ENCODE peak calls at places on chromosome 20, in ten cellular contexts. N is dorsolateral prefrontal cortex, W is kidney, Y is endothelial cell, C is gastrocnemius medialis, F is astrocyte of the spinal cord, P is hepatocyte, T is IMR-90, X is HFFc6, E is fibroblast of lung. R is an unnamed sample.

GRCh38 chr20:19968488-19969073 is 48.6 kb upstream of the NAA20 start:
- DNase-seq in N (no peak), W (no peak), Y (no peak), C (no peak), F (no peak), P (no peak), T (no peak), X (no peak), E (no peak), R (no peak)

GRCh38 chr20:35225319-35226125 is 968 bp upstream of the MMP24 start:
- DNase-seq in N (no peak), W (no peak), Y (peak), C (no peak), F (no peak), P (no peak), T (no peak), X (no peak), E (no peak), R (no peak)

GRCh38 chr20:51772236-51772635 is 4.0 kb upstream of the ATP9A start:
- DNase-seq in N (no peak), W (no peak), Y (no peak), C (no peak), F (no peak), P (no peak), T (no peak), X (no peak), E (no peak), R (no peak)

GRCh38 chr20:25669826-25670422 is 26.7 kb downstream of the ZNF337 start:
- DNase-seq in N (no peak), W (no peak), Y (peak), C (no peak), F (peak), P (peak), T (peak), X (peak), E (peak), R (no peak)

GRCh38 chr20:25015986-25016385 is 23.4 kb upstream of the APMAP start:
- DNase-seq in N (peak), W (peak), Y (no peak), C (peak), F (no peak), P (no peak), T (no peak), X (no peak), E (no peak), R (no peak)

GRCh38 chr20:14612389-14612788 is 275.0 kb upstream of the FLRT3 start:
- DNase-seq in N (no peak), W (no peak), Y (no peak), C (no peak), F (no peak), P (no peak), T (peak), X (no peak), E (peak), R (no peak)

GRCh38 chr20:7741866-7742265 is 198.4 kb downstream of the HAO1 start:
- DNase-seq in N (no peak), W (no peak), Y (no peak), C (no peak), F (no peak), P (no peak), T (no peak), X (no peak), E (no peak), R (no peak)

GRCh38 chr20:59822291-59823029 is 111.0 kb downstream of the SYCP2 start:
- DNase-seq in N (no peak), W (peak), Y (no peak), C (no peak), F (no peak), P (no peak), T (no peak), X (no peak), E (no peak), R (no peak)

GRCh38 chr20:38894091-38894847 is 31.9 kb upstream of the FAM83D start:
- DNase-seq in N (peak), W (no peak), Y (no peak), C (no peak), F (no peak), P (no peak), T (no peak), X (no peak), E (no peak), R (peak)

GRCh38 chr20:48621256-48622078 is 206.3 kb downstream of the PREX1 start:
- DNase-seq in N (no peak), W (peak), Y (no peak), C (no peak), F (no peak), P (peak), T (peak), X (peak), E (no peak), R (no peak)

GRCh38 chr20:33788351-33789049 is 22.6 kb upstream of the CHMP4B start:
- DNase-seq in N (no peak), W (no peak), Y (no peak), C (no peak), F (no peak), P (no peak), T (no peak), X (no peak), E (no peak), R (no peak)

GRCh38 chr20:47263502-47264084 is 92.9 kb downstream of the ZMYND8 start:
- DNase-seq in N (no peak), W (no peak), Y (no peak), C (peak), F (no peak), P (no peak), T (no peak), X (no peak), E (no peak), R (no peak)

GRCh38 chr20:48732081-48732829 is 95.5 kb downstream of the PREX1 start:
- DNase-seq in N (no peak), W (peak), Y (no peak), C (no peak), F (no peak), P (no peak), T (no peak), X (no peak), E (no peak), R (no peak)

GRCh38 chr20:297925-298754 is 770 bp downstream of the ZCCHC3 start:
- DNase-seq in N (peak), W (peak), Y (peak), C (peak), F (peak), P (peak), T (peak), X (peak), E (peak), R (no peak)

GRCh38 chr20:12152996-12153395 is 235.3 kb downstream of the BTBD3 start:
- DNase-seq in N (no peak), W (no peak), Y (no peak), C (no peak), F (peak), P (no peak), T (peak), X (no peak), E (peak), R (no peak)

GRCh38 chr20:50278684-50279531 is 88.3 kb downstream of the CEBPB start:
- DNase-seq in N (no peak), W (peak), Y (no peak), C (peak), F (no peak), P (peak), T (no peak), X (no peak), E (peak), R (no peak)

GRCh38 chr20:24952376-24953203 is 3.5 kb downstream of the CST7 start:
- DNase-seq in N (peak), W (no peak), Y (no peak), C (no peak), F (no peak), P (no peak), T (no peak), X (no peak), E (no peak), R (no peak)

GRCh38 chr20:24972341-24972740 is 20.2 kb downstream of the APMAP start:
- DNase-seq in N (no peak), W (peak), Y (no peak), C (no peak), F (no peak), P (no peak), T (no peak), X (no peak), E (no peak), R (no peak)

GRCh38 chr20:6122111-6122872 is 538 bp downstream of the FERMT1 start:
- DNase-seq in N (no peak), W (no peak), Y (no peak), C (no peak), F (peak), P (peak), T (peak), X (peak), E (peak), R (no peak)

GRCh38 chr20:38973546-38974120 is 11.5 kb downstream of the DHX35 start:
- DNase-seq in N (no peak), W (no peak), Y (no peak), C (no peak), F (peak), P (no peak), T (peak), X (peak), E (peak), R (no peak)

GRCh38 chr20:15012551-15012950 is 675.1 kb upstream of the FLRT3 start:
- DNase-seq in N (no peak), W (no peak), Y (no peak), C (no peak), F (no peak), P (no peak), T (no peak), X (no peak), E (no peak), R (no peak)

GRCh38 chr20:62906209-62906608 is 20.1 kb downstream of the DIDO1 start:
- DNase-seq in N (no peak), W (no peak), Y (no peak), C (peak), F (no peak), P (no peak), T (no peak), X (no peak), E (no peak), R (no peak)

GRCh38 chr20:62908971-62909791 is 17.1 kb downstream of the DIDO1 start:
- DNase-seq in N (no peak), W (peak), Y (no peak), C (no peak), F (no peak), P (no peak), T (no peak), X (no peak), E (no peak), R (no peak)

GRCh38 chr20:62905536-62906117 is 20.7 kb downstream of the DIDO1 start:
- DNase-seq in N (no peak), W (no peak), Y (no peak), C (no peak), F (no peak), P (no peak), T (no peak), X (no peak), E (no peak), R (no peak)

GRCh38 chr20:62906647-62907375 is 19.5 kb downstream of the DIDO1 start:
- DNase-seq in N (no peak), W (no peak), Y (no peak), C (no peak), F (no peak), P (no peak), T (no peak), X (no peak), E (no peak), R (no peak)

GRCh38 chr20:62907377-62908317 is 18.7 kb downstream of the DIDO1 start:
- DNase-seq in N (no peak), W (no peak), Y (no peak), C (no peak), F (no peak), P (no peak), T (peak), X (no peak), E (no peak), R (no peak)
- TF ChIP-seq CTCF in N (no peak), W (peak), Y (peak), C (no peak), F (peak), P (peak), T (peak), X (peak), E (peak), R (peak)

GRCh38 chr20:37257530-37257929 is 4.1 kb downstream of the GHRH start:
- DNase-seq in N (no peak), W (no peak), Y (no peak), C (no peak), F (no peak), P (no peak), T (no peak), X (no peak), E (no peak), R (no peak)

GRCh38 chr20:37253087-37253486 is 8.5 kb downstream of the GHRH start:
- DNase-seq in N (no peak), W (no peak), Y (no peak), C (no peak), F (no peak), P (no peak), T (no peak), X (no peak), E (no peak), R (no peak)

GRCh38 chr20:37256286-37256685 is 5.3 kb downstream of the GHRH start:
- DNase-seq in N (no peak), W (no peak), Y (no peak), C (no peak), F (no peak), P (no peak), T (no peak), X (no peak), E (no peak), R (no peak)

GRCh38 chr20:37251836-37252477 is 9.7 kb downstream of the GHRH start:
- DNase-seq in N (no peak), W (no peak), Y (peak), C (no peak), F (no peak), P (no peak), T (no peak), X (no peak), E (no peak), R (no peak)

GRCh38 chr20:37254114-37254878 is 7.3 kb downstream of the GHRH start:
- DNase-seq in N (no peak), W (no peak), Y (no peak), C (no peak), F (no peak), P (no peak), T (no peak), X (no peak), E (no peak), R (no peak)
- TF ChIP-seq CTCF in N (no peak), W (no peak), Y (no peak), C (no peak), F (no peak), P (no peak), T (no peak), X (no peak), E (no peak), R (no peak)

DNA sequence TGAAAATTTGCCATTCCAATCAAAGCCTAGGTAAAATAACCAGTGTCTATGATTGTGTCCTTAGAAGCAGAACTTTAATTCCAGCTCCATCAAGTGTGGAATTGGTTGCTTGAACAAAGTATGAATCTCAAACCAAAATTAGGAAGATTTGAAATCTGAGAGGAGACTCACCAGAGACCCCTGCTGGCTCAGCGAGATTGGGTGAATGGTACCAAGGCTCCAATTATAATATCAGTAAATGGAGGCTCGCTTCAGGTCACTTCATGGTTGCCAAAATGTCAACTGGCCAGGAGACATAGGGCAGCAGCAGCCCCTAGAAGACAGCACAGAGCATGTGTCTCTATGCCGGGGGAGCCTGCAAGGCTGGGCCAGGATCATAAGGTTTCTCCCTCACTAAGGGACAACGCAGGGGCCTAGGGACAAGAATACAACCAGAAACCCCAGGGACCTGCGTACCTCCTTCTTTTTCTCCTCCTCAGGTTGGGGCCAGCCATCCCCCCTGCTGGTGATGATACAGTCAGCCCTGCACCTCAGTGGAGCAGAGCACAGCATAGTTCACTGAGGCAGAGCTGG is 14.0 kb downstream of the RBL1 start:
- DNase-seq in N (no peak), W (no peak), Y (peak), C (no peak), F (no peak), P (no peak), T (no peak), X (no peak), E (peak), R (no peak)
- TF ChIP-seq CTCF in N (no peak), W (peak), Y (peak), C (no peak), F (peak), P (peak), T (peak), X (peak), E (peak), R (peak)

GRCh38 chr20:9597547-9597946 is 83.2 kb downstream of the LAMP5 start:
- DNase-seq in N (no peak), W (no peak), Y (no peak), C (no peak), F (no peak), P (no peak), T (no peak), X (no peak), E (no peak), R (no peak)
- TF ChIP-seq CTCF in N (no peak), W (no peak), Y (no peak), C (no peak), F (no peak), P (no peak), T (no peak), X (no peak), E (no peak), R (no peak)

GRCh38 chr20:53579266-53579580 is 14.4 kb downstream of the ZNF217 start:
- DNase-seq in N (no peak), W (no peak), Y (no peak), C (no peak), F (no peak), P (no peak), T (no peak), X (no peak), E (no peak), R (no peak)

GRCh38 chr20:53578492-53579222 is 15.0 kb downstream of the ZNF217 start:
- DNase-seq in N (no peak), W (no peak), Y (peak), C (peak), F (peak), P (peak), T (peak), X (peak), E (peak), R (peak)

GRCh38 chr20:53581444-53582311 is 12.0 kb downstream of the ZNF217 start:
- DNase-seq in N (no peak), W (no peak), Y (no peak), C (no peak), F (no peak), P (no peak), T (no peak), X (no peak), E (no peak), R (no peak)

GRCh38 chr20:53579581-53580375 is 13.9 kb downstream of the ZNF217 start:
- DNase-seq in N (no peak), W (no peak), Y (no peak), C (no peak), F (peak), P (peak), T (peak), X (peak), E (peak), R (no peak)

GRCh38 chr20:53580376-53581111 is 13.1 kb downstream of the ZNF217 start:
- DNase-seq in N (no peak), W (no peak), Y (no peak), C (no peak), F (no peak), P (no peak), T (no peak), X (no peak), E (no peak), R (no peak)
- TF ChIP-seq CTCF in N (no peak), W (peak), Y (no peak), C (no peak), F (no peak), P (no peak), T (peak), X (peak), E (no peak), R (no peak)

DNA sequence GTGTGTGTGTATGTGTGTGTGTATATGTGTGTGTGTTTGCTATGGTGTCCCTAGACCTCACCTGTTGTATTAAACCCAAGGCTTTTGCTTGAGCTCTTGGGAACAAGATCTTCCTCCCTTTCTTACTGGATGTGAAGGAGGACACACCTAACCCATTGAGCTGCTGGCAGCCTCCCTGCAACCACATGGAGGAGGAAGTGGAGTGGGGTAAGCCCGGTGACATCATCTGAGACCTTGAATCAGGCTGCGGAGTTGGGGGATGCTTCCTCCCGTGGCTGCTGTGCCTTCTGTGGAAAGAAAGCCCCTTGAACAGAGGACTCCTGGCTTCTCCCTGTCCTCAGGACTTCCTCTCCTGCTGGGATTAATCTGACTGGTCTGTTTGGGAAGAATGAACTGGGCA is 3.3 kb downstream of the CST11 start:
- DNase-seq in N (no peak), W (no peak), Y (no peak), C (no peak), F (no peak), P (no peak), T (no peak), X (no peak), E (no peak), R (no peak)
- TF ChIP-seq CTCF in N (no peak), W (no peak), Y (no peak), C (no peak), F (no peak), P (no peak), T (no peak), X (no peak), E (no peak), R (no peak)

DNA sequence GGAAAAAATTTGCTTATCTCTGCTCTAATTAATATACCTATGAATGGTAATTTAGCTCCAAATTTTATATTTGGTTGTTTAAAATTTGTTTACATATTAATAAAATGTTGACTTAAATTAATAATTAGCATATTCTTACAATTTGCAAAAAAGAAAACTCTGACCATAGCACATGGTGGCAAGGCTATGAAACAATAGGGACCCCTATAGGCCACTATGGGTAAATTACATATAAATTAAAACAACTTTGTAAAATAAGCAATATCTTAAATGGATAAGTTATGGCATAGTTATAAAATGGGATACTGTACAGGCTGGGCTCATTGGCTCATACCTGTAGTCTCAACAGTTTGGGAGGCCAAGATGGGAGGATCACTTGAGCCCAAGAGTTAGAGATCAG is 76.0 kb downstream of the MKKS start:
- DNase-seq in N (no peak), W (no peak), Y (no peak), C (no peak), F (no peak), P (no peak), T (peak), X (no peak), E (peak), R (no peak)
- TF ChIP-seq CTCF in N (peak), W (no peak), Y (peak), C (no peak), F (peak), P (no peak), T (peak), X (peak), E (peak), R (peak)

R was measured in D721Med.